ENCODE peak calls at places on chromosomes 12 and 14, in four cellular contexts. J, C, I and V are unnamed samples.

GRCh38 chr12:1047898-1048660 is 57.1 kb downstream of the ERC1 start:
- DNase-seq in J (no peak), C (peak), I (no peak), V (no peak)

GRCh38 chr14:80100681-80101080 is 110.6 kb downstream of the DIO2 start:
- DNase-seq in J (no peak), C (no peak), I (no peak), V (peak)

GRCh38 chr12:131603106-131604033 is 107.5 kb upstream of the SFSWAP start:
- DNase-seq in J (peak), C (no peak), I (no peak), V (no peak)

GRCh38 chr12:989751-990278 is 1.2 kb upstream of the ERC1 start:
- DNase-seq in J (peak), C (peak), I (peak), V (peak)

GRCh38 chr12:49818241-49818640 is 10.0 kb downstream of the NCKAP5L start:
- DNase-seq in J (no peak), C (no peak), I (no peak), V (no peak)

GRCh38 chr12:26614217-26614616 is 218.8 kb downstream of the ITPR2 start:
- DNase-seq in J (peak), C (no peak), I (peak), V (peak)

GRCh38 chr14:92441751-92442477 is 71.7 kb upstream of the RIN3 start:
- DNase-seq in J (no peak), C (no peak), I (no peak), V (no peak)

GRCh38 chr12:119363037-119363436 is 28.5 kb downstream of the CCDC60 start:
- DNase-seq in J (no peak), C (no peak), I (no peak), V (no peak)

GRCh38 chr12:54411398-54412241 is 7.4 kb downstream of the ITGA5 start:
- DNase-seq in J (peak), C (no peak), I (peak), V (no peak)

GRCh38 chr14:104388011-104388521 is 191.5 kb upstream of the C14orf180 start:
- DNase-seq in J (no peak), C (no peak), I (no peak), V (peak)

GRCh38 chr12:104615048-104615561 is 158.4 kb downstream of the CHST11 start:
- DNase-seq in J (no peak), C (no peak), I (no peak), V (no peak)

GRCh38 chr12:108299516-108299915 is 39.6 kb downstream of the CMKLR1 start:
- DNase-seq in J (no peak), C (no peak), I (no peak), V (no peak)